ENCODE peak calls at places on chromosomes 11 and 22, in ten cellular contexts. S, N, C, G, X, T, L, I, W and R are unnamed samples.

GRCh38 chr22:35425971-35426800 is 26.2 kb downstream of the MCM5 start:
- DNase-seq in S (peak; percentile 12), N (no peak), C (no peak), G (no peak), X (no peak), T (no peak), L (no peak), I (no peak), W (no peak), R (no peak)

GRCh38 chr11:90722552-90723190 is 499.8 kb upstream of the CHORDC1 start:
- DNase-seq in S (no peak), N (no peak), C (no peak), G (no peak), X (no peak), T (no peak), L (no peak), I (no peak), W (no peak), R (no peak)

GRCh38 chr11:106271686-106272085 is 194.2 kb downstream of the AASDHPPT start:
- DNase-seq in S (no peak), N (no peak), C (no peak), G (peak; percentile 19), X (no peak), T (no peak), L (no peak), I (no peak), W (no peak), R (no peak)

GRCh38 chr11:26580929-26581328 is 8.9 kb upstream of the MUC15 start:
- DNase-seq in S (peak; percentile 6), N (no peak), C (no peak), G (peak; percentile 54), X (no peak), T (no peak), L (no peak), I (no peak), W (no peak), R (no peak)

GRCh38 chr11:95338430-95338991 is 107.5 kb upstream of the SESN3 start:
- DNase-seq in S (peak; percentile 87), N (peak; percentile 67), C (no peak), G (peak; percentile 75), X (no peak), T (no peak), L (no peak), I (no peak), W (no peak), R (peak; percentile 65)

GRCh38 chr22:44347098-44347497 is 34.3 kb upstream of the SHISAL1 start:
- DNase-seq in S (no peak), N (no peak), C (no peak), G (no peak), X (no peak), T (no peak), L (no peak), I (no peak), W (no peak), R (no peak)

GRCh38 chr11:68008381-68009337 is 1.5 kb upstream of the ALDH3B1 start:
- DNase-seq in S (no peak), N (no peak), C (peak; percentile 81), G (no peak), X (no peak), T (no peak), L (no peak), I (peak; percentile 69), W (no peak), R (no peak)

GRCh38 chr11:72587696-72588095 is 86.5 kb downstream of the PDE2A start:
- DNase-seq in S (no peak), N (no peak), C (no peak), G (no peak), X (no peak), T (no peak), L (no peak), I (no peak), W (no peak), R (no peak)

GRCh38 chr11:72736452-72737069 is 15.6 kb downstream of the ARAP1 start:
- DNase-seq in S (no peak), N (peak; percentile 72), C (no peak), G (no peak), X (no peak), T (peak; percentile 89), L (peak; percentile 79), I (peak; percentile 88), W (no peak), R (no peak)

GRCh38 chr22:42939941-42940653 is 74.9 kb downstream of the PACSIN2 start:
- DNase-seq in S (peak; percentile 62), N (no peak), C (peak; percentile 69), G (peak; percentile 90), X (no peak), T (no peak), L (no peak), I (no peak), W (no peak), R (no peak)

GRCh38 chr22:39283312-39284141 is 35.9 kb downstream of the RPL3 start:
- DNase-seq in S (no peak), N (peak; percentile 71), C (peak; percentile 60), G (no peak), X (no peak), T (no peak), L (no peak), I (no peak), W (no peak), R (no peak)

GRCh38 chr22:42742940-42743339 is 22.3 kb upstream of the A4GALT start:
- DNase-seq in S (no peak), N (no peak), C (no peak), G (no peak), X (no peak), T (no peak), L (no peak), I (no peak), W (no peak), R (no peak)

GRCh38 chr11:47773882-47774281 is 6.7 kb upstream of the FNBP4 start:
- DNase-seq in S (no peak), N (no peak), C (no peak), G (no peak), X (no peak), T (no peak), L (no peak), I (no peak), W (no peak), R (no peak)

GRCh38 chr11:79184285-79184684 is 256.5 kb downstream of the TENM4 start:
- DNase-seq in S (no peak), N (no peak), C (no peak), G (no peak), X (no peak), T (no peak), L (no peak), I (no peak), W (no peak), R (no peak)

GRCh38 chr11:65817312-65817814 is 16.4 kb upstream of the SNX32 start:
- DNase-seq in S (peak; percentile 16), N (no peak), C (no peak), G (peak; percentile 6), X (no peak), T (no peak), L (no peak), I (no peak), W (no peak), R (no peak)

GRCh38 chr22:50525104-50525958 is at the start of gene SCO2:
- DNase-seq in S (peak; percentile 91), N (peak; percentile 93), C (peak; percentile 98), G (peak; percentile 97), X (peak; percentile 99), T (peak; percentile 99), L (peak; percentile 99), I (peak; percentile 97), W (peak; percentile 95), R (peak; percentile 99)

GRCh38 chr11:61111786-61112517 is 9.7 kb downstream of the CD5 start:
- DNase-seq in S (no peak), N (no peak), C (no peak), G (no peak), X (no peak), T (peak; percentile 92), L (peak; percentile 81), I (no peak), W (no peak), R (no peak)

GRCh38 chr11:34180045-34180813 is 74.8 kb downstream of the NAT10 start:
- DNase-seq in S (no peak), N (no peak), C (no peak), G (no peak), X (no peak), T (no peak), L (no peak), I (no peak), W (no peak), R (no peak)

GRCh38 chr11:6695377-6695776 is 12.2 kb upstream of the MRPL17 start:
- DNase-seq in S (no peak), N (no peak), C (no peak), G (peak; percentile 73), X (no peak), T (no peak), L (no peak), I (no peak), W (no peak), R (no peak)

GRCh38 chr11:113131036-113131775 is 170.0 kb downstream of the NCAM1 start:
- DNase-seq in S (no peak), N (no peak), C (no peak), G (no peak), X (no peak), T (no peak), L (no peak), I (no peak), W (no peak), R (no peak)

GRCh38 chr11:20601221-20601914 is 2.0 kb downstream of the SLC6A5 start:
- DNase-seq in S (no peak), N (no peak), C (no peak), G (no peak), X (no peak), T (no peak), L (no peak), I (no peak), W (no peak), R (no peak)